ENCODE peak calls at places on chromosomes 7 and 10, in four cellular contexts. One of them, this sample, is unnamed.

GRCh38 chr7:108012499-108013430 is 9.8 kb upstream of the LAMB1 start:
- DNase-seq in mesendoderm: no peak
- DNase-seq in esophagus squamous epithelium: no peak
- DNase-seq in fibroblast of pulmonary artery: peak
- DNase-seq in this sample: no peak

GRCh38 chr10:54133201-54133600 is 667.8 kb downstream of the PCDH15 start:
- DNase-seq in mesendoderm: peak
- DNase-seq in esophagus squamous epithelium: no peak
- DNase-seq in fibroblast of pulmonary artery: no peak
- DNase-seq in this sample: peak

GRCh38 chr7:129271500-129272355 is 46.9 kb downstream of the AHCYL2 start:
- DNase-seq in mesendoderm: peak
- DNase-seq in esophagus squamous epithelium: no peak
- DNase-seq in fibroblast of pulmonary artery: peak
- DNase-seq in this sample: peak

GRCh38 chr7:134962270-134962669 is 24.0 kb upstream of the AGBL3 start:
- DNase-seq in mesendoderm: no peak
- DNase-seq in esophagus squamous epithelium: no peak
- DNase-seq in fibroblast of pulmonary artery: no peak
- DNase-seq in this sample: no peak

GRCh38 chr7:46076527-46076926 is 155.5 kb upstream of the IGFBP3 start:
- DNase-seq in mesendoderm: no peak
- DNase-seq in esophagus squamous epithelium: no peak
- DNase-seq in fibroblast of pulmonary artery: peak
- DNase-seq in this sample: no peak

GRCh38 chr7:127347567-127348246 is 44.8 kb downstream of the ZNF800 start:
- DNase-seq in mesendoderm: peak
- DNase-seq in esophagus squamous epithelium: no peak
- DNase-seq in fibroblast of pulmonary artery: peak
- DNase-seq in this sample: peak

GRCh38 chr10:109934958-109935793 is 11.9 kb upstream of the XPNPEP1 start:
- DNase-seq in mesendoderm: no peak
- DNase-seq in esophagus squamous epithelium: no peak
- DNase-seq in fibroblast of pulmonary artery: peak
- DNase-seq in this sample: no peak

GRCh38 chr10:124724279-124725027 is 19.7 kb downstream of the FAM53B start:
- DNase-seq in mesendoderm: no peak
- DNase-seq in esophagus squamous epithelium: no peak
- DNase-seq in fibroblast of pulmonary artery: no peak
- DNase-seq in this sample: no peak

GRCh38 chr7:55533050-55533728 is 39.1 kb downstream of the VOPP1 start:
- DNase-seq in mesendoderm: no peak
- DNase-seq in esophagus squamous epithelium: no peak
- DNase-seq in fibroblast of pulmonary artery: no peak
- DNase-seq in this sample: no peak

GRCh38 chr10:79152423-79152817 is 83.7 kb downstream of the ZMIZ1 start:
- DNase-seq in mesendoderm: no peak
- DNase-seq in esophagus squamous epithelium: no peak
- DNase-seq in fibroblast of pulmonary artery: no peak
- DNase-seq in this sample: no peak

GRCh38 chr7:108002726-108003590 is at the start of gene LAMB1:
- DNase-seq in mesendoderm: peak
- DNase-seq in esophagus squamous epithelium: no peak
- DNase-seq in fibroblast of pulmonary artery: peak
- DNase-seq in this sample: no peak

GRCh38 chr7:13990319-13990983 is 985 bp upstream of the ETV1 start:
- DNase-seq in mesendoderm: peak
- DNase-seq in esophagus squamous epithelium: no peak
- DNase-seq in fibroblast of pulmonary artery: peak
- DNase-seq in this sample: no peak

GRCh38 chr10:85524001-85524400 is 842.6 kb downstream of the GRID1 start:
- DNase-seq in mesendoderm: no peak
- DNase-seq in esophagus squamous epithelium: no peak
- DNase-seq in fibroblast of pulmonary artery: no peak
- DNase-seq in this sample: no peak

GRCh38 chr10:7583626-7584025 is 83.1 kb downstream of the ITIH5 start:
- DNase-seq in mesendoderm: no peak
- DNase-seq in esophagus squamous epithelium: no peak
- DNase-seq in fibroblast of pulmonary artery: no peak
- DNase-seq in this sample: no peak

GRCh38 chr10:76119515-76119914 is 688.1 kb downstream of the LRMDA start:
- DNase-seq in mesendoderm: no peak
- DNase-seq in esophagus squamous epithelium: no peak
- DNase-seq in fibroblast of pulmonary artery: peak
- DNase-seq in this sample: no peak

GRCh38 chr7:100220833-100221718 is 1.3 kb downstream of the PVRIG start:
- DNase-seq in mesendoderm: no peak
- DNase-seq in esophagus squamous epithelium: no peak
- DNase-seq in fibroblast of pulmonary artery: no peak
- DNase-seq in this sample: no peak

GRCh38 chr10:80211786-80212185 is 6.4 kb upstream of the ANXA11 start:
- DNase-seq in mesendoderm: no peak
- DNase-seq in esophagus squamous epithelium: no peak
- DNase-seq in fibroblast of pulmonary artery: no peak
- DNase-seq in this sample: no peak

DNA sequence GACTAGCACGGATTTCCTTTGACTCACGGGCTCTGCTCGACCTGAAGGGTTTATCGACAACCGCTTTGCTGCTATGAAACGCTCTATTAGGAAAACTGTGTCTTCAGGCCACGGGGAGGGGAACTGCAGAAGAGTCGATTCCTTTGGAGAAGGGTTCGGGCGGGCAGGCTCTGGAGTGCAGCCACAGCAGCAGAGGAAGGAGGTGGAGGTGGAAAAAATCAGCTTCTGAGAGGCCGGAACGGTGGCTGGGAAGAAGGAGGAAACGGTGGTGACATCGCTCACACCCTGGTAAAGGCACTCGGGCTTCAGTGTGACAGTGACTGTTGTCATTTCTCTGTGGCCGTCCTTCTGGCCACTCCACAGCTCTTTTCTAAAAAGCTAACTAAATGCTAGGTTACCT is 64.6 kb upstream of the MGMT start:
- DNase-seq in mesendoderm: no peak
- DNase-seq in esophagus squamous epithelium: no peak
- DNase-seq in fibroblast of pulmonary artery: no peak
- DNase-seq in this sample: no peak
- H3K4me3 ChIP-seq in mesendoderm: no peak
- H3K4me3 ChIP-seq in esophagus squamous epithelium: no peak
- H3K4me3 ChIP-seq in fibroblast of pulmonary artery: no peak
- H3K4me3 ChIP-seq in this sample: no peak

DNA sequence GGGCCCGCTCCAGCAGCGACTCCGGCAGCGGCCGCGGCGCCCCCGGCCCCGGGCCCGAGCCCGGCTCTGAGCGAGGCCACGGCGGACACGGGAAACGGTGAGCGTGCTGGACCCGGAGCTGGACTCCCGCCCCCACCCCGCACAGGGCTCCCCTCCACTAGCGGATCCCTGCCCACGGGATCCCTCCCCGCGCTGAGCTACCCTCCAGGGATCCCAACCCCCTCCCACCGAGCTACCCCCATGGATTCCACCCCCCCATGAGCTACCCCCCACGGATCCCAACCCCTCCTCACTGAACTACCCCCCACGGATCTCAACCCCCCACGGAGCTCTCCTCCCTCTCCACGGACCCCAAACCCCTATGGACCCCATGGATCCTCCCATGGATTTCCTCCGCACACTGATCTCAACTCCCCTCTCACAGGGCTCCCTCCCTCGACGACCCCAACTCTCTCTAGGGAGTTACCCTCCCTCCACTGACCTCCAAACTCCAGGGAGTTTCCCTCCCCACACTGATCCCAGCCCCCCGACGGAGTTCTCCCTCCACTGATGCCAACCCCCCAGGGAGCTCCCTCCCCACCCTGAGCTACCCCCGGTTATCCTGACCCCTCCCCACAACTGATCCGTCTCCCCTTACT is 20.6 kb upstream of the HSPB1 start:
- DNase-seq in mesendoderm: peak
- DNase-seq in esophagus squamous epithelium: no peak
- DNase-seq in fibroblast of pulmonary artery: no peak
- DNase-seq in this sample: no peak
- H3K4me3 ChIP-seq in mesendoderm: peak
- H3K4me3 ChIP-seq in esophagus squamous epithelium: peak
- H3K4me3 ChIP-seq in fibroblast of pulmonary artery: peak
- H3K4me3 ChIP-seq in this sample: peak

GRCh38 chr10:27742926-27743735 is 2.5 kb downstream of the MKX start:
- DNase-seq in mesendoderm: peak
- DNase-seq in esophagus squamous epithelium: no peak
- DNase-seq in fibroblast of pulmonary artery: peak
- DNase-seq in this sample: no peak
- H3K4me3 ChIP-seq in mesendoderm: peak
- H3K4me3 ChIP-seq in esophagus squamous epithelium: peak
- H3K4me3 ChIP-seq in fibroblast of pulmonary artery: peak
- H3K4me3 ChIP-seq in this sample: peak

DNA sequence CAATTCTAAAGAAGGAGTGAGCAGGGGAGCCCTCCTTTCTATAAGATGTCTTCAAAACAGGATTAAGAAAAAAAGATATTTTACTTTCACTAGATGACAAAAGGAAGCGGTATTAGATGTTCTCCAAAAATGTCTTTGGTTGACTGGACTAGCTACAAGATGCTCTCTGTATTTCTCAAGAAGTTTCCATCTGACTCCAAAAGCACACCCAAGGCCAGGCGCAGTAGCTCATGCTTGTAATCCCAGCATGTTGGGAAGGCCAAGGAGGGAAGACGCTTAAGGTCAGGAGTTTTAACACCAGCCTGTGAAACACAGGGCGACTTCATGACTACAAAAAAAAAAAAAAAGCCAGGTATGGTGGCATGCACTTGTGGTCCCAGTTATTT is 84.5 kb downstream of the PIP4K2A start:
- DNase-seq in mesendoderm: peak
- DNase-seq in esophagus squamous epithelium: no peak
- DNase-seq in fibroblast of pulmonary artery: no peak
- DNase-seq in this sample: no peak
- H3K4me3 ChIP-seq in mesendoderm: no peak
- H3K4me3 ChIP-seq in esophagus squamous epithelium: no peak
- H3K4me3 ChIP-seq in fibroblast of pulmonary artery: no peak
- H3K4me3 ChIP-seq in this sample: no peak